ENCODE peak calls at places on chromosomes 12 and 14, in five cellular contexts. T, I, C, X and B are unnamed samples.

GRCh38 chr14:96902004-96902403 is 104.8 kb downstream of the VRK1 start:
- DNase-seq in I (no peak), C (no peak), X (no peak), T (no peak), B (no peak)

GRCh38 chr12:64825143-64826011 is 930 bp downstream of the TBC1D30 start:
- DNase-seq in T (no peak), C (no peak), X (no peak), I (no peak), B (no peak)

GRCh38 chr14:28766505-28767238 is at the start of gene FOXG1:
- DNase-seq in I (no peak), C (no peak), T (no peak), X (no peak), B (peak; percentile 99)

GRCh38 chr14:99215277-99215676 is 56.7 kb downstream of the BCL11B start:
- DNase-seq in X (no peak), C (no peak), T (peak; percentile 61), I (no peak), B (peak; percentile 17)

GRCh38 chr12:20140751-20141150 is 227.6 kb upstream of the PDE3A start:
- DNase-seq in X (no peak), I (no peak), T (no peak), C (no peak), B (no peak)

GRCh38 chr12:109870648-109871047 is 9.7 kb downstream of the GLTP start:
- DNase-seq in I (no peak), C (no peak), X (no peak), T (peak; percentile 46), B (no peak)

GRCh38 chr14:81940636-81941035 is 407.0 kb upstream of the SEL1L start:
- DNase-seq in I (no peak), X (no peak), C (no peak), T (no peak), B (no peak)

GRCh38 chr14:103065861-103066260 is 8.5 kb upstream of the CDC42BPB start:
- DNase-seq in X (no peak), I (no peak), C (no peak), T (no peak), B (no peak)